ENCODE peak calls at places on chromosome 12, in six cellular contexts. D is CD4-positive, alpha-beta memory T cell; F is non-pigmented ciliary epithelial cell; I is K562; H is T1000; X is thoracic aorta. A is an unnamed sample.

GRCh38 chr12:102964872-102965271 is 7.4 kb downstream of the ASCL1 start:
- DNase-seq in D (peak), F (no peak), I (no peak), H (no peak), X (no peak), A (no peak)

GRCh38 chr12:63362801-63363200 is 211.8 kb upstream of the AVPR1A start:
- DNase-seq in D (no peak), F (peak), I (no peak), H (peak), X (no peak), A (no peak)

GRCh38 chr12:46944771-46945170 is 119.0 kb upstream of the SLC38A4 start:
- DNase-seq in D (no peak), F (no peak), I (no peak), H (peak), X (no peak), A (no peak)

GRCh38 chr12:55996715-55997534 is at the start of gene SUOX:
- DNase-seq in D (no peak), F (peak), I (peak), H (peak), X (peak), A (no peak)

GRCh38 chr12:24617471-24617870 is 331.4 kb downstream of the BCAT1 start:
- DNase-seq in D (no peak), F (peak), I (no peak), H (peak), X (no peak), A (no peak)

GRCh38 chr12:25155031-25155576 is 39.9 kb downstream of the DNAI7 start:
- DNase-seq in D (peak), F (no peak), I (peak), H (no peak), X (no peak), A (peak)

GRCh38 chr12:42469355-42470006 is 120.1 kb downstream of the PRICKLE1 start:
- DNase-seq in D (no peak), F (no peak), I (no peak), H (no peak), X (no peak), A (no peak)

GRCh38 chr12:126512916-126513913 is 1448.0 kb downstream of the AACS start:
- DNase-seq in D (no peak), F (no peak), I (no peak), H (no peak), X (no peak), A (no peak)

GRCh38 chr12:90809941-90810340 is 145.0 kb downstream of the CCER1 start:
- DNase-seq in D (no peak), F (no peak), I (no peak), H (no peak), X (no peak), A (no peak)

GRCh38 chr12:62273724-62274380 is 13.6 kb downstream of the USP15 start:
- DNase-seq in D (no peak), F (no peak), I (no peak), H (no peak), X (no peak), A (no peak)

GRCh38 chr12:49750027-49750977 is 8.9 kb downstream of the TMBIM6 start:
- DNase-seq in D (peak), F (no peak), I (no peak), H (no peak), X (no peak), A (peak)

GRCh38 chr12:112998997-112999767 is 20.9 kb downstream of the OAS2 start:
- DNase-seq in D (no peak), F (no peak), I (no peak), H (no peak), X (no peak), A (no peak)

GRCh38 chr12:59086124-59086523 is 165.8 kb upstream of the LRIG3 start:
- DNase-seq in D (no peak), F (no peak), I (no peak), H (no peak), X (no peak), A (no peak)

GRCh38 chr12:108618079-108618952 is 15.4 kb downstream of the SELPLG start:
- DNase-seq in D (peak), F (no peak), I (peak), H (peak), X (no peak), A (peak)

GRCh38 chr12:9649532-9649940 is 20.0 kb upstream of the CLEC2D start:
- DNase-seq in D (no peak), F (no peak), I (no peak), H (no peak), X (no peak), A (peak)

GRCh38 chr12:27285395-27285794 is 41.3 kb downstream of the STK38L start:
- DNase-seq in D (no peak), F (no peak), I (no peak), H (no peak), X (no peak), A (no peak)

GRCh38 chr12:85369365-85370154 is 89.5 kb downstream of the ALX1 start:
- DNase-seq in D (no peak), F (no peak), I (no peak), H (no peak), X (no peak), A (no peak)

GRCh38 chr12:113230315-113231274 is 9.3 kb downstream of the TPCN1 start:
- DNase-seq in D (no peak), F (no peak), I (peak), H (no peak), X (no peak), A (no peak)

GRCh38 chr12:96360550-96360949 is 39.7 kb downstream of the CDK17 start:
- DNase-seq in D (no peak), F (no peak), I (no peak), H (no peak), X (no peak), A (no peak)

GRCh38 chr12:65655074-65655493 is 169.2 kb upstream of the HMGA2 start:
- DNase-seq in D (no peak), F (no peak), I (peak), H (no peak), X (no peak), A (no peak)

GRCh38 chr12:124913474-124914391 is 717 bp downstream of the UBC start:
- DNase-seq in D (peak), F (no peak), I (peak), H (no peak), X (peak), A (peak)

GRCh38 chr12:66235626-66236281 is 46.7 kb downstream of the IRAK3 start:
- DNase-seq in D (peak), F (no peak), I (no peak), H (no peak), X (no peak), A (no peak)